ENCODE peak calls at places on chromosomes 13 and 19, in seven cellular contexts. One of them, this sample, is unnamed.

GRCh38 chr19:55383789-55384575 is at the start of gene TMEM238:
- DNase-seq in heart right ventricle: peak; percentile 59
- DNase-seq in aorta: peak; percentile 68
- DNase-seq in cardiac muscle cell: peak; percentile 81
- DNase-seq in neuronal stem cell: peak; percentile 64
- DNase-seq in CD8-positive, alpha-beta memory T cell: peak; percentile 48
- DNase-seq in ascending aorta: peak; percentile 78
- DNase-seq in this sample: peak; percentile 80

GRCh38 chr19:13986348-13986904 is 19.7 kb downstream of the RFX1 start:
- DNase-seq in heart right ventricle: peak; percentile 89
- DNase-seq in aorta: peak; percentile 96
- DNase-seq in cardiac muscle cell: no peak
- DNase-seq in neuronal stem cell: no peak
- DNase-seq in CD8-positive, alpha-beta memory T cell: peak; percentile 97
- DNase-seq in ascending aorta: peak; percentile 93
- DNase-seq in this sample: peak; percentile 93

GRCh38 chr19:6242677-6243076 is 37.1 kb downstream of the MLLT1 start:
- DNase-seq in heart right ventricle: no peak
- DNase-seq in aorta: no peak
- DNase-seq in cardiac muscle cell: no peak
- DNase-seq in neuronal stem cell: no peak
- DNase-seq in CD8-positive, alpha-beta memory T cell: no peak
- DNase-seq in ascending aorta: no peak
- DNase-seq in this sample: peak; percentile 29

GRCh38 chr19:40519352-40520322 is 52.8 kb downstream of the SPTBN4 start:
- DNase-seq in heart right ventricle: peak; percentile 33
- DNase-seq in aorta: no peak
- DNase-seq in cardiac muscle cell: no peak
- DNase-seq in neuronal stem cell: no peak
- DNase-seq in CD8-positive, alpha-beta memory T cell: no peak
- DNase-seq in ascending aorta: no peak
- DNase-seq in this sample: no peak

GRCh38 chr13:51935326-51936171 is 73.8 kb downstream of the CCDC70 start:
- DNase-seq in heart right ventricle: no peak
- DNase-seq in aorta: no peak
- DNase-seq in cardiac muscle cell: peak; percentile 31
- DNase-seq in neuronal stem cell: peak; percentile 5
- DNase-seq in CD8-positive, alpha-beta memory T cell: no peak
- DNase-seq in ascending aorta: no peak
- DNase-seq in this sample: no peak

GRCh38 chr19:12788682-12789097 is 2.6 kb upstream of the JUNB start:
- DNase-seq in heart right ventricle: peak; percentile 84
- DNase-seq in aorta: peak; percentile 92
- DNase-seq in cardiac muscle cell: peak; percentile 73
- DNase-seq in neuronal stem cell: no peak
- DNase-seq in CD8-positive, alpha-beta memory T cell: no peak
- DNase-seq in ascending aorta: peak; percentile 90
- DNase-seq in this sample: peak; percentile 85

GRCh38 chr13:33229446-33230177 is 55.9 kb downstream of the STARD13 start:
- DNase-seq in heart right ventricle: no peak
- DNase-seq in aorta: no peak
- DNase-seq in cardiac muscle cell: no peak
- DNase-seq in neuronal stem cell: no peak
- DNase-seq in CD8-positive, alpha-beta memory T cell: no peak
- DNase-seq in ascending aorta: no peak
- DNase-seq in this sample: no peak

GRCh38 chr13:21518617-21519144 is 59.6 kb upstream of the ZDHHC20 start:
- DNase-seq in heart right ventricle: no peak
- DNase-seq in aorta: no peak
- DNase-seq in cardiac muscle cell: no peak
- DNase-seq in neuronal stem cell: no peak
- DNase-seq in CD8-positive, alpha-beta memory T cell: no peak
- DNase-seq in ascending aorta: no peak
- DNase-seq in this sample: no peak

GRCh38 chr13:108878732-108879131 is 249.3 kb downstream of the MYO16 start:
- DNase-seq in heart right ventricle: no peak
- DNase-seq in aorta: no peak
- DNase-seq in cardiac muscle cell: no peak
- DNase-seq in neuronal stem cell: no peak
- DNase-seq in CD8-positive, alpha-beta memory T cell: no peak
- DNase-seq in ascending aorta: no peak
- DNase-seq in this sample: no peak

GRCh38 chr19:48510421-48511268 is 990 bp downstream of the LMTK3 start:
- DNase-seq in heart right ventricle: peak; percentile 60
- DNase-seq in aorta: peak; percentile 85
- DNase-seq in cardiac muscle cell: peak; percentile 69
- DNase-seq in neuronal stem cell: no peak
- DNase-seq in CD8-positive, alpha-beta memory T cell: peak; percentile 76
- DNase-seq in ascending aorta: peak; percentile 81
- DNase-seq in this sample: peak; percentile 71

DNA sequence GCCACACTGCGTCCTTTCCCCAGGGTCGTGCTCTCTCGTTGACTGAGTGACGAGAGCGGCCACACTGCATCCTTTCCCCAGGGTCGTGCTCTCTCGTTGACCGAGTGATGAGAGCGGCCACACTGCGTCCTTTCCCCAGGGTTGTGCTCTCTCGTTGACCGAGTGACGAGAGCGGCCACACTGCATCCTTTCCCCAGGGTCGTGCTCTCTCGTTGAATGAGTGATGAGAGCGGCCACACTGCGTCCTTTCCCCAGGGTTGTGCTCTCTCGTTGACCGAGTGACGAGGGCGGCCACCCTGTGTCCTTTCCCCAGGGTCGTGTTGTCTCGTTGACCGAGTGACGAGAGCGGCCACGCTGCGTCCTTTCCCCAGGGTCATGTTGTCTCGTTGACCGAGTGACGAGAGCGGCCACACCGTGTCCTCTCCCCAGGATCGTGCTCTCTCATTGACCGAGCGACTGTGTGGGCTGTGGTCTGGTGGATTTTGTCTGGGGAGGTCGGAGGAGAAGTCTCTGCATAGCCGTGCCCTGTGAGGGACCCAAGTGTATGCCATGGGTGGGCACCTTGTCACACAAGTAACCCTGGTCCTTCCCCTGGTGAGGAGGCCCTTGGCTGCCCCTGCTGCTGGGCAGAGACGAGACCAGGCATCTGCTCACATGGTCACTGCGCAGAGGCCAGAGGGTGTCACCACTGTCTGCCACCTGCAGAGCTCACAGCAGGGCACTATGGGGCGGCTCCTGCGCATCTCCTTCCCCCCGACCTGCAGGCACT is 107.7 kb downstream of the KDM4B start:
- DNase-seq in heart right ventricle: no peak
- DNase-seq in aorta: no peak
- DNase-seq in cardiac muscle cell: peak; percentile 51
- DNase-seq in neuronal stem cell: no peak
- DNase-seq in CD8-positive, alpha-beta memory T cell: no peak
- DNase-seq in ascending aorta: no peak
- DNase-seq in this sample: no peak
- H3K4me1 ChIP-seq in heart right ventricle: peaks cover 7% of the 10 kb centered on the region
- H3K4me1 ChIP-seq in aorta: no peaks in the 10 kb centered on the region
- H3K4me1 ChIP-seq in cardiac muscle cell: no peaks in the 10 kb centered on the region
- H3K4me1 ChIP-seq in neuronal stem cell: no peaks in the 10 kb centered on the region
- H3K4me1 ChIP-seq in CD8-positive, alpha-beta memory T cell: peaks cover 7% of the 10 kb centered on the region
- H3K4me1 ChIP-seq in ascending aorta: no peaks in the 10 kb centered on the region
- H3K4me1 ChIP-seq in this sample: no peaks in the 10 kb centered on the region

GRCh38 chr19:50796634-50797428 is 6.6 kb downstream of the ACP4 start:
- DNase-seq in heart right ventricle: no peak
- DNase-seq in aorta: no peak
- DNase-seq in cardiac muscle cell: no peak
- DNase-seq in neuronal stem cell: no peak
- DNase-seq in CD8-positive, alpha-beta memory T cell: no peak
- DNase-seq in ascending aorta: no peak
- DNase-seq in this sample: no peak

GRCh38 chr19:50798116-50798942 is 8.1 kb downstream of the ACP4 start:
- DNase-seq in heart right ventricle: no peak
- DNase-seq in aorta: no peak
- DNase-seq in cardiac muscle cell: no peak
- DNase-seq in neuronal stem cell: no peak
- DNase-seq in CD8-positive, alpha-beta memory T cell: no peak
- DNase-seq in ascending aorta: no peak
- DNase-seq in this sample: no peak

GRCh38 chr19:50801107-50801506 is 10.9 kb downstream of the ACP4 start:
- DNase-seq in heart right ventricle: no peak
- DNase-seq in aorta: no peak
- DNase-seq in cardiac muscle cell: no peak
- DNase-seq in neuronal stem cell: no peak
- DNase-seq in CD8-positive, alpha-beta memory T cell: no peak
- DNase-seq in ascending aorta: no peak
- DNase-seq in this sample: no peak

GRCh38 chr19:50797429-50798115 is 7.4 kb downstream of the ACP4 start:
- DNase-seq in heart right ventricle: no peak
- DNase-seq in aorta: no peak
- DNase-seq in cardiac muscle cell: no peak
- DNase-seq in neuronal stem cell: no peak
- DNase-seq in CD8-positive, alpha-beta memory T cell: no peak
- DNase-seq in ascending aorta: no peak
- DNase-seq in this sample: no peak

GRCh38 chr19:50798943-50799851 is 9.0 kb downstream of the ACP4 start:
- DNase-seq in heart right ventricle: no peak
- DNase-seq in aorta: no peak
- DNase-seq in cardiac muscle cell: no peak
- DNase-seq in neuronal stem cell: no peak
- DNase-seq in CD8-positive, alpha-beta memory T cell: no peak
- DNase-seq in ascending aorta: no peak
- DNase-seq in this sample: no peak
- H3K36me3 ChIP-seq in heart right ventricle: peaks cover 38% of the 10 kb centered on the region
- H3K36me3 ChIP-seq in aorta: no peaks in the 10 kb centered on the region
- H3K36me3 ChIP-seq in cardiac muscle cell: peaks cover 35% of the 10 kb centered on the region
- H3K36me3 ChIP-seq in neuronal stem cell: peaks cover 83% of the 10 kb centered on the region
- H3K36me3 ChIP-seq in CD8-positive, alpha-beta memory T cell: no peaks in the 10 kb centered on the region
- H3K36me3 ChIP-seq in ascending aorta: peaks cover 34% of the 10 kb centered on the region
- H3K36me3 ChIP-seq in this sample: peaks cover 50% of the 10 kb centered on the region

DNA sequence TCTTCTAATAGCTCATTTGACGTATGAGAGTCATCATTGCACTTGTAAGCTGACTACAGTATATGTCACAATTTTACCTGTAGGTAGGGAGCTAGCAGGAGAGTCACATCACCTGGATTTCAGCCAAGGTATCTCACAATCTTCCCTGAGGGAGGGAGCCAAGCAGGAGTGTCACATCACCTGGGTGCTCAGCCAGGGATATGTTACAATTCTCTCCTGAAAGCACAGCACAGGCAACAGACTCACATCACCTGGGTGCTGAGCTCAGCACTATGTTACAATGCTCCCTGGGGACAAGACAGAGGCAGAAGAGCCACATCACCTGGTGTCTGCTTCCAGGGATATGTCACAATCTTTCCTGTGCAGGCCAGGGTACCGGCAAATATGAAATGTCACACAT is 51.5 kb upstream of the ZNF730 start:
- DNase-seq in heart right ventricle: no peak
- DNase-seq in aorta: no peak
- DNase-seq in cardiac muscle cell: no peak
- DNase-seq in neuronal stem cell: no peak
- DNase-seq in CD8-positive, alpha-beta memory T cell: no peak
- DNase-seq in ascending aorta: no peak
- DNase-seq in this sample: no peak
- H3K9me3 ChIP-seq in heart right ventricle: no peaks in the 10 kb centered on the region
- H3K9me3 ChIP-seq in aorta: no peaks in the 10 kb centered on the region
- H3K9me3 ChIP-seq in cardiac muscle cell: no peaks in the 10 kb centered on the region
- H3K9me3 ChIP-seq in neuronal stem cell: peaks cover 35% of the 10 kb centered on the region
- H3K9me3 ChIP-seq in CD8-positive, alpha-beta memory T cell: no peaks in the 10 kb centered on the region
- H3K9me3 ChIP-seq in ascending aorta: no peaks in the 10 kb centered on the region
- H3K9me3 ChIP-seq in this sample: no peaks in the 10 kb centered on the region

GRCh38 chr13:113746143-113746525 is 12.9 kb upstream of the TMEM255B start:
- DNase-seq in heart right ventricle: no peak
- DNase-seq in aorta: no peak
- DNase-seq in cardiac muscle cell: peak; percentile 17
- DNase-seq in neuronal stem cell: no peak
- DNase-seq in CD8-positive, alpha-beta memory T cell: no peak
- DNase-seq in ascending aorta: no peak
- DNase-seq in this sample: no peak
- H3K4me1 ChIP-seq in heart right ventricle: peaks cover 7% of the 10 kb centered on the region
- H3K4me1 ChIP-seq in aorta: no peaks in the 10 kb centered on the region
- H3K4me1 ChIP-seq in cardiac muscle cell: no peaks in the 10 kb centered on the region
- H3K4me1 ChIP-seq in neuronal stem cell: peaks cover 10% of the 10 kb centered on the region
- H3K4me1 ChIP-seq in CD8-positive, alpha-beta memory T cell: peaks cover 20% of the 10 kb centered on the region
- H3K4me1 ChIP-seq in ascending aorta: no peaks in the 10 kb centered on the region
- H3K4me1 ChIP-seq in this sample: peaks cover 7% of the 10 kb centered on the region

DNA sequence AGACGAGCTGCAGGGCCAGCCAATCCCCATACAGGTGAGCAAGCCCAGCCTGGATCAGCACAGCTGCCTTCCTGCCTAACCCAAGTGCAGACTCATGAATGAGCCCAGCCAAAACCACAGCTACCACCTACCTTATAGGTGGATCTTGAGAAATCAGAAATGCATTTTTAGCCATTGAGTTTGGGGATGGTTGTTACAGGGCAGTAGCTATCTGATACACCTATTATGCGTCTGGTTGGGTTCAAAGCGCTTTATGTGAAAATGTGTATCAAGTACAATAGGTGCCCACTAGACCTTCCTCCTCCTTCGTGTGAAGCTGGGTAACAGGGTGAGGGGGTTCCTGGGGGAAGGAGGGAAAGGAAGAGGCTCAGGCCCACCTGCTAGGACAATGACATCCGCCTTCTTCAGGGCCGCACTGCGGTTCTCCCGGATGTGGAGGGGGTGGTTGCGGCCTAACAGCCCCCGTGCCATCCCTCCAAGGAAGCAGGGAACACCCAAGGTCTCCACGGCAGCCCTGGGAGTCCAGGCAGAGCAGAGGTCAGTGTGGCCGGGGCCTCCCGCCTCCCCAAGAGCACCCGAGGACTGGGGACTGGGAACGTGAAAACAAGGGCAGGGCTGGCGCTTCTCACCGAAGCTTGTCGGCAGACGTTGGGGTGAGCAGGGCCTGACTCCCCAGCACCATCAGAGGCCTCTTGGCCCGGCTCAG is 11.7 kb downstream of the SYDE1 start:
- DNase-seq in heart right ventricle: no peak
- DNase-seq in aorta: no peak
- DNase-seq in cardiac muscle cell: no peak
- DNase-seq in neuronal stem cell: no peak
- DNase-seq in CD8-positive, alpha-beta memory T cell: no peak
- DNase-seq in ascending aorta: no peak
- DNase-seq in this sample: no peak
- H3K36me3 ChIP-seq in heart right ventricle: peaks cover 87% of the 10 kb centered on the region
- H3K36me3 ChIP-seq in aorta: peaks cover 2% of the 10 kb centered on the region
- H3K36me3 ChIP-seq in cardiac muscle cell: peaks cover 46% of the 10 kb centered on the region
- H3K36me3 ChIP-seq in neuronal stem cell: peaks cover 90% of the 10 kb centered on the region
- H3K36me3 ChIP-seq in CD8-positive, alpha-beta memory T cell: peaks cover 24% of the 10 kb centered on the region
- H3K36me3 ChIP-seq in ascending aorta: peaks cover 76% of the 10 kb centered on the region
- H3K36me3 ChIP-seq in this sample: peaks cover 81% of the 10 kb centered on the region

GRCh38 chr19:51977346-51977745 is 9.3 kb downstream of the ZNF350 start:
- DNase-seq in heart right ventricle: no peak
- DNase-seq in aorta: no peak
- DNase-seq in cardiac muscle cell: no peak
- DNase-seq in neuronal stem cell: no peak
- DNase-seq in CD8-positive, alpha-beta memory T cell: no peak
- DNase-seq in ascending aorta: no peak
- DNase-seq in this sample: no peak

GRCh38 chr19:51971624-51972023 is 15.0 kb downstream of the ZNF350 start:
- DNase-seq in heart right ventricle: no peak
- DNase-seq in aorta: no peak
- DNase-seq in cardiac muscle cell: no peak
- DNase-seq in neuronal stem cell: no peak
- DNase-seq in CD8-positive, alpha-beta memory T cell: no peak
- DNase-seq in ascending aorta: no peak
- DNase-seq in this sample: no peak

GRCh38 chr19:51978882-51979281 is 7.8 kb downstream of the ZNF350 start:
- DNase-seq in heart right ventricle: no peak
- DNase-seq in aorta: no peak
- DNase-seq in cardiac muscle cell: no peak
- DNase-seq in neuronal stem cell: no peak
- DNase-seq in CD8-positive, alpha-beta memory T cell: no peak
- DNase-seq in ascending aorta: no peak
- DNase-seq in this sample: no peak

GRCh38 chr19:51980116-51980736 is 6.4 kb downstream of the ZNF350 start:
- DNase-seq in heart right ventricle: no peak
- DNase-seq in aorta: no peak
- DNase-seq in cardiac muscle cell: no peak
- DNase-seq in neuronal stem cell: no peak
- DNase-seq in CD8-positive, alpha-beta memory T cell: no peak
- DNase-seq in ascending aorta: no peak
- DNase-seq in this sample: no peak

GRCh38 chr19:51976852-51977251 is 9.8 kb downstream of the ZNF350 start:
- DNase-seq in heart right ventricle: no peak
- DNase-seq in aorta: no peak
- DNase-seq in cardiac muscle cell: no peak
- DNase-seq in neuronal stem cell: no peak
- DNase-seq in CD8-positive, alpha-beta memory T cell: no peak
- DNase-seq in ascending aorta: no peak
- DNase-seq in this sample: no peak
- H3K9me3 ChIP-seq in heart right ventricle: peaks cover 7% of the 10 kb centered on the region
- H3K9me3 ChIP-seq in aorta: peaks cover 43% of the 10 kb centered on the region
- H3K9me3 ChIP-seq in cardiac muscle cell: peaks cover 4% of the 10 kb centered on the region
- H3K9me3 ChIP-seq in neuronal stem cell: peaks cover 17% of the 10 kb centered on the region
- H3K9me3 ChIP-seq in CD8-positive, alpha-beta memory T cell: peaks cover 74% of the 10 kb centered on the region
- H3K9me3 ChIP-seq in ascending aorta: peaks cover 90% of the 10 kb centered on the region
- H3K9me3 ChIP-seq in this sample: peaks cover 99% of the 10 kb centered on the region